ENCODE peak calls at places on chromosomes 2 and 18, in six cellular contexts. X is dorsolateral prefrontal cortex, T is tibial nerve, U is uterus, C is hepatocyte, I is choroid plexus epithelial cell. W is an unnamed sample.

GRCh38 chr2:171754254-171754939 is 67.1 kb downstream of the DYNC1I2 start:
- DNase-seq in I (peak), T (no peak), C (no peak), U (no peak), X (no peak), W (no peak)

GRCh38 chr18:11689972-11690570 is 1.0 kb downstream of the GNAL start:
- DNase-seq in X (no peak), T (no peak), C (no peak), U (no peak), I (peak), W (no peak)

GRCh38 chr2:69449906-69450305 is 12.7 kb upstream of the NFU1 start:
- DNase-seq in X (no peak), T (no peak), C (no peak), I (peak), U (no peak), W (no peak)

GRCh38 chr2:95208101-95208500 is 780 bp downstream of the ZNF892 start:
- DNase-seq in X (no peak), I (peak), T (no peak), U (no peak), C (no peak), W (no peak)

GRCh38 chr2:220157312-220157711 is 529.9 kb downstream of the SLC4A3 start:
- DNase-seq in I (no peak), C (no peak), T (no peak), U (no peak), X (no peak), W (no peak)

GRCh38 chr18:61989138-61989537 is 96.3 kb upstream of the RNF152 start:
- DNase-seq in I (no peak), X (no peak), T (no peak), C (no peak), U (no peak), W (no peak)

GRCh38 chr18:78561757-78562445 is 417.7 kb upstream of the SALL3 start:
- DNase-seq in T (no peak), C (no peak), X (peak), U (no peak), I (no peak), W (no peak)

GRCh38 chr18:4250141-4250540 is 205.0 kb downstream of the DLGAP1 start:
- DNase-seq in C (no peak), I (no peak), U (no peak), X (no peak), T (no peak), W (no peak)

GRCh38 chr2:55232863-55233657 is 572 bp downstream of the RPS27A start:
- DNase-seq in I (peak), T (no peak), U (peak), C (peak), X (no peak), W (no peak)

GRCh38 chr2:13821255-13821880 is 811.1 kb upstream of the LRATD1 start:
- DNase-seq in T (no peak), C (no peak), U (no peak), X (no peak), I (peak), W (no peak)

GRCh38 chr2:231394201-231395141 is 1.0 kb upstream of the B3GNT7 start:
- DNase-seq in X (no peak), C (peak), T (no peak), I (no peak), U (no peak), W (no peak)
- TF ChIP-seq CTCF in X (no peak), C (peak), T (no peak), I (peak), U (no peak), W (no peak)

GRCh38 chr2:73233154-73233931 is at the start of gene PRADC1:
- DNase-seq in I (peak), C (peak), U (peak), X (peak), T (peak), W (peak)
- TF ChIP-seq CTCF in I (no peak), C (no peak), U (no peak), X (peak), T (peak), W (no peak)

DNA sequence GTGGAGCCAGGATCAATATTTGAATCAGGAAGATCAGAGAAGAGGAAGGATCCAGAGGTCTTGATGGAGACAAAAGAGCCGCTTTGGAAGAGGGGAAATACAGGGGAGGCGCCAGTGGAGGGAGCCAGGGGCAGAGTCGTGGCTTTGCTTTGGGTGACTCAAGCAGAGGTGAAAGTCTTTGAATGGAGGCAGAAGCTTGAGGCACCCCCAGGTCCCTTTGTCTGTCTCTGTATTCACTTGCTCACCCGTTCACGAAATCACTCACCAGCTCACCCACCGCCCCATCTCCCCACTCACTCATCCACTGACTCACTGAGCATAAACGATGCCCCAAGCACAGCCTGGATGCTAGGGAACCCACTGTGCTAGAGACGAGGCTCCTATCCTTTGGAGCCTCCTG is 134.1 kb downstream of the ACOXL start:
- DNase-seq in C (no peak), T (no peak), U (no peak), X (no peak), I (no peak), W (no peak)
- TF ChIP-seq CTCF in C (no peak), T (no peak), U (no peak), X (no peak), I (no peak), W (no peak)

GRCh38 chr2:46277470-46278190 is 19.6 kb upstream of the EPAS1 start:
- DNase-seq in I (no peak), U (no peak), T (no peak), C (peak), X (no peak), W (no peak)

GRCh38 chr2:46273919-46274318 is 23.3 kb upstream of the EPAS1 start:
- DNase-seq in C (peak), T (no peak), I (peak), U (no peak), X (no peak), W (no peak)

GRCh38 chr2:46275995-46276394 is 21.2 kb upstream of the EPAS1 start:
- DNase-seq in C (no peak), X (no peak), I (peak), U (peak), T (peak), W (no peak)

GRCh38 chr2:46278952-46279351 is 18.3 kb upstream of the EPAS1 start:
- DNase-seq in C (no peak), U (no peak), T (no peak), X (no peak), I (no peak), W (no peak)

GRCh38 chr2:46276652-46277051 is 20.6 kb upstream of the EPAS1 start:
- DNase-seq in T (no peak), X (no peak), I (peak), C (no peak), U (no peak), W (no peak)
- TF ChIP-seq CTCF in T (no peak), X (no peak), I (peak), C (peak), U (no peak), W (no peak)

DNA sequence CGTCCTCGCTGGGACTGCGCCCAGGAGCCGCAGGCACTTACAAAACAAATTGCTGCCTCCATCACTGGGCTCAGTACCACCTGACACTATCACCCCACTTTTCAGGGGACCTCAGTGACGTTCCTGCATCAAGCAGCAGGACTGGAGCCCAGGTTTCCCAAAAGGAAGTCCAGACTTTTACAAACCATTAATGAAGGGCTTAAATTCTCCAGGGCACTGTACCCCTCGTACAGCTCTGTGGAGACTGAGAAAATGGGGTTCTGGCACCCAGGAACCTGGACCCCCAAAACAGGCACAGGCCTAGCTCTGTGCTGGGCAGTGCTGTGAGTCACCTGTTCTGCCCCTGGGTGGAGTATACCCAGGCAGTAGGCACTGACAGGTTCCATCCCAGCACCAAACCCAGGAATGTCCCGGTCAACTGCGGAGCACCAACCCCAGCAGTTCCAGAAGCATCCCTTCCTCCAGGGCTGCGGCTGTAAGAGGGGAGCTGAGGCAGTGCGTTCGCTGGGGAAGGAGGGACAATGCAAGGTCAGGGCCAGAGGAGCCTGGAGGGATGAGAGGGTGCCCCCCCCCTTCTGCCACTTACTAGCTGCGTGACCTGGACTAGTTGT is 24.6 kb upstream of the NOTO start:
- DNase-seq in I (no peak), C (no peak), X (no peak), T (no peak), U (no peak), W (no peak)
- TF ChIP-seq CTCF in I (no peak), C (no peak), X (no peak), T (no peak), U (no peak), W (no peak)

GRCh38 chr18:47262397-47263196 is 11.1 kb upstream of the SKOR2 start:
- DNase-seq in U (no peak), T (no peak), I (no peak), X (no peak), C (no peak), W (no peak)
- TF ChIP-seq CTCF in U (no peak), T (no peak), I (no peak), X (no peak), C (no peak), W (no peak)

GRCh38 chr18:76099931-76100457 is 395.0 kb downstream of the ZNF516 start:
- DNase-seq in X (no peak), C (no peak), U (no peak), I (no peak), T (no peak), W (no peak)

DNA sequence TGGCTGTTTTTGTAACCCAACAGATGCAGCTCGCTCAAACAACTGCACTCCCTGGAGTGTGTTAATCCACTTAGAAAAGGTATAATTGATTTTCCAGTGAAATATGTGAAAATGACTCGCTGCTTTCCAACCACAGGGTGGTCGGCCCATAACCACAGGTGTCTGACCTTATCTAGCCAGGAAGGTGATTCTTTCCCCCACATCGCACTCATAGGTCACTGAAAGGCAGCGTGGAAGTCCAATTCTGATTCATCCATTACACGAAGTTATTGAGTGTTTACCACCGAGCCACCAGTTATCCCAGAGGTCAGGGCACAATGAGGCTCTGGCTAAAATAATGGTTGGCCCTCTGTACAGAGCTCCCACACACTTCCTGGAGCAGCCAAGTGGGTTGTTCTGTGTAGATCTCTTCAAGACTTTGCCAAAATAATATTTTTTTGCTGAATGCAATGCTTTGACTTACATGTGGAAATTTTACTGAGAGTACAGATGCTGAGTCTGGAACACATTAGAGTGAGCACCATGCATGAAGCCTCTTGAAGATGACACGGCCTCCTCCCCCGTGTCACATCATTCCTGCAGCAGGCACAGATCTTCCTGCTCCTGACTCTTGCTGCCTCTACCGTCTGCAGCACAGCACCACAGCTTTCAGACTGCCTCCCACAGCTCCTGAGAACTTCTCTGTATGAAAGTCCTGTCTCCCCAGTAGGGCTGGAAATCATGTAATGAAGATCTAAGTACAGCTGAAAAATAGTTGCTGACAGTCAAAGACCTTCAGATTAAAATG is 396.1 kb downstream of the ZNF516 start:
- DNase-seq in X (peak), I (no peak), C (no peak), U (no peak), T (no peak), W (no peak)
- TF ChIP-seq CTCF in X (no peak), I (no peak), C (no peak), U (no peak), T (no peak), W (no peak)

W was measured in omental fat pad.